ENCODE peak calls at places on chromosomes 11 and 22, in five cellular contexts. K, T, S, B and A are unnamed samples.

GRCh38 chr11:22723257-22723656 is 56.8 kb downstream of the GAS2 start:
- DNase-seq in K (no peak), T (no peak), S (no peak), B (no peak), A (no peak)

GRCh38 chr22:28741758-28742561 is at the start of the genes CHEK2 and HSCB:
- DNase-seq in K (peak; percentile 96), T (peak; percentile 99), S (peak; percentile 86), B (peak; percentile 99), A (peak; percentile 99)

GRCh38 chr11:134545521-134545920 is 133.5 kb upstream of the B3GAT1 start:
- DNase-seq in K (no peak), T (no peak), S (no peak), B (no peak), A (no peak)

GRCh38 chr22:25120761-25121212 is 78.9 kb upstream of the CRYBB3 start:
- DNase-seq in K (no peak), T (no peak), S (no peak), B (no peak), A (no peak)

GRCh38 chr11:6523253-6523652 is 26.2 kb downstream of the DNHD1 start:
- DNase-seq in K (no peak), T (no peak), S (no peak), B (no peak), A (no peak)

GRCh38 chr22:42939941-42940653 is 74.9 kb downstream of the PACSIN2 start:
- DNase-seq in K (no peak), T (no peak), S (peak; percentile 32), B (no peak), A (peak; percentile 75)

GRCh38 chr11:11958403-11958802 is 50.0 kb downstream of the DKK3 start:
- DNase-seq in K (no peak), T (no peak), S (no peak), B (no peak), A (peak; percentile 57)

GRCh38 chr11:58000699-58001098 is 23.0 kb upstream of the OR9Q1 start:
- DNase-seq in K (no peak), T (no peak), S (no peak), B (no peak), A (no peak)

GRCh38 chr11:74011360-74012071 is 2.6 kb upstream of the UCP3 start:
- DNase-seq in K (no peak), T (no peak), S (no peak), B (no peak), A (no peak)

GRCh38 chr22:25645964-25646363 is 81.5 kb downstream of the GRK3 start:
- DNase-seq in K (no peak), T (no peak), S (no peak), B (no peak), A (no peak)

GRCh38 chr11:19670030-19670761 is 42.4 kb upstream of the NAV2 start:
- DNase-seq in K (peak; percentile 22), T (no peak), S (no peak), B (no peak), A (no peak)

GRCh38 chr11:26326793-26327400 is 5.0 kb upstream of the ANO3 start:
- DNase-seq in K (no peak), T (no peak), S (no peak), B (no peak), A (no peak)

GRCh38 chr11:65425971-65426838 is 3.6 kb downstream of the NEAT1 start:
- DNase-seq in K (no peak), T (no peak), S (no peak), B (no peak), A (no peak)

GRCh38 chr22:45879552-45879949 is 97.4 kb downstream of the WNT7B start:
- DNase-seq in K (no peak), T (peak; percentile 40), S (no peak), B (peak; percentile 72), A (no peak)

GRCh38 chr22:34429314-34429713 is 509.0 kb upstream of the LARGE1 start:
- DNase-seq in K (no peak), T (no peak), S (no peak), B (no peak), A (no peak)

GRCh38 chr22:31173386-31174145 is 13.6 kb downstream of the RNF185 start:
- DNase-seq in K (no peak), T (no peak), S (no peak), B (no peak), A (no peak)

GRCh38 chr11:123469586-123469985 is 39.5 kb downstream of the GRAMD1B start:
- DNase-seq in K (no peak), T (no peak), S (no peak), B (no peak), A (no peak)

GRCh38 chr11:120306519-120307242 is 18.4 kb upstream of the TLCD5 start:
- DNase-seq in K (no peak), T (no peak), S (no peak), B (no peak), A (peak; percentile 90)

GRCh38 chr11:29119691-29120328 is 897.0 kb downstream of the KCNA4 start:
- DNase-seq in K (no peak), T (no peak), S (no peak), B (no peak), A (no peak)

GRCh38 chr11:111001986-111002616 is 243.4 kb upstream of the POU2AF2 start:
- DNase-seq in K (no peak), T (no peak), S (no peak), B (no peak), A (no peak)

GRCh38 chr11:3849297-3849874 is 6.1 kb upstream of the STIM1 start:
- DNase-seq in K (peak; percentile 44), T (no peak), S (peak; percentile 18), B (no peak), A (no peak)

GRCh38 chr11:68506908-68507307 is 46.4 kb downstream of the PPP6R3 start:
- DNase-seq in K (no peak), T (no peak), S (no peak), B (no peak), A (no peak)

GRCh38 chr22:32331236-32331917 is 26.3 kb upstream of the RFPL3 start:
- DNase-seq in K (no peak), T (no peak), S (no peak), B (no peak), A (no peak)

GRCh38 chr11:118016094-118016493 is 29.9 kb downstream of the IL10RA start:
- DNase-seq in K (no peak), T (no peak), S (no peak), B (no peak), A (no peak)

GRCh38 chr11:30786392-30787120 is 200.4 kb upstream of the MPPED2 start:
- DNase-seq in K (no peak), T (no peak), S (no peak), B (no peak), A (no peak)

GRCh38 chr11:12196335-12196734 is 85.9 kb downstream of the MICAL2 start:
- DNase-seq in K (no peak), T (no peak), S (no peak), B (no peak), A (no peak)

GRCh38 chr11:1873048-1873812 is 18.5 kb downstream of the PRR33 start:
- DNase-seq in K (no peak), T (peak; percentile 68), S (no peak), B (peak; percentile 50), A (peak; percentile 74)

GRCh38 chr11:18650859-18651557 is 16.9 kb upstream of the SPTY2D1 start:
- DNase-seq in K (no peak), T (no peak), S (peak; percentile 45), B (no peak), A (peak; percentile 56)